ENCODE peak calls at places on chromosome 12, in six cellular contexts. C is K562; M is GM23338; Q is lower leg skin; L is SJSA1; S is naive thymus-derived CD4-positive, alpha-beta T cell. V is an unnamed sample.

GRCh38 chr12:104567832-104568490 is 111.2 kb downstream of the CHST11 start:
- DNase-seq in C (no peak), M (no peak), Q (no peak), L (no peak), S (no peak), V (no peak)

GRCh38 chr12:83574142-83574541 is 887.4 kb downstream of the TMTC2 start:
- DNase-seq in C (no peak), M (no peak), Q (no peak), L (no peak), S (no peak), V (no peak)

GRCh38 chr12:50283924-50284236 is 560 bp upstream of the LIMA1 start:
- DNase-seq in C (no peak), M (no peak), Q (no peak), L (no peak), S (no peak), V (no peak)

GRCh38 chr12:54041097-54041690 is 8.3 kb downstream of the HOXC5 start:
- DNase-seq in C (no peak), M (no peak), Q (no peak), L (no peak), S (no peak), V (no peak)

GRCh38 chr12:124233846-124234620 is 60.9 kb upstream of the RFLNA start:
- DNase-seq in C (no peak), M (no peak), Q (no peak), L (peak), S (no peak), V (no peak)

GRCh38 chr12:79358716-79359341 is 331.9 kb downstream of the PAWR start:
- DNase-seq in C (no peak), M (peak), Q (no peak), L (no peak), S (no peak), V (no peak)

GRCh38 chr12:65938807-65939206 is 114.5 kb downstream of the HMGA2 start:
- DNase-seq in C (no peak), M (no peak), Q (no peak), L (no peak), S (no peak), V (no peak)

GRCh38 chr12:115296613-115297012 is 612.6 kb upstream of the TBX3 start:
- DNase-seq in C (no peak), M (no peak), Q (no peak), L (no peak), S (no peak), V (no peak)

GRCh38 chr12:34394211-34395055 is 372.1 kb downstream of the ALG10 start:
- DNase-seq in C (no peak), M (no peak), Q (peak), L (no peak), S (no peak), V (peak)

GRCh38 chr12:19539836-19540235 is 100.5 kb downstream of the AEBP2 start:
- DNase-seq in C (no peak), M (no peak), Q (no peak), L (no peak), S (no peak), V (no peak)

GRCh38 chr12:104454997-104455396 is 1.8 kb upstream of the CHST11 start:
- DNase-seq in C (no peak), M (no peak), Q (no peak), L (no peak), S (no peak), V (no peak)

GRCh38 chr12:122855985-122856831 is 21.0 kb downstream of the HIP1R start:
- DNase-seq in C (no peak), M (no peak), Q (no peak), L (no peak), S (no peak), V (no peak)

GRCh38 chr12:131848753-131849152 is 20.6 kb downstream of the MMP17 start:
- DNase-seq in C (no peak), M (no peak), Q (no peak), L (no peak), S (no peak), V (no peak)

GRCh38 chr12:25959069-25959961 is 833 bp downstream of the RASSF8 start:
- DNase-seq in C (no peak), M (peak), Q (peak), L (peak), S (peak), V (peak)

DNA sequence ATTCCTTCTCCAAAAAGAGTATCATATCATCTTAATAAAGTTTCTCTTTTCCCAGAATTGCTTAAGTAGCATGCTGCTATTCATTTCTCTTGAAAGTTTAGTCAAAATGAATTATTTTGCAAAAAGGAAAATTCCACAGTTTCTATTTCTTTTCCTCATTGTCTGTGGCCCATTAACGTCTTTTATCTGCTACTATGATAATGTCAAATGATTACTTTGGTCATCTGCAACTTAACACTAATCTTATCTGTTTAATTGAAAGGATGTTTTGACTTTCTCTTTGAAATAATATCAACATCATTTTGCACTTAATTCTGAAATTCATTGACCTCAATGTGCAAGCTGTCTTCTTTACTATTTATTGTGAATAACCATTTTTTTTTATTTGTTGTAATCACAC is 146.5 kb upstream of the SLCO1C1 start:
- DNase-seq in C (no peak), M (no peak), Q (no peak), L (no peak), S (no peak), V (no peak)
- H3K4me3 ChIP-seq in C (no peak), M (no peak), Q (no peak), L (no peak), S (no peak), V (no peak)

GRCh38 chr12:98126637-98127335 is 388.6 kb upstream of the TMPO start:
- DNase-seq in C (no peak), M (no peak), Q (no peak), L (no peak), S (no peak), V (no peak)

GRCh38 chr12:98127854-98128253 is 387.5 kb upstream of the TMPO start:
- DNase-seq in C (no peak), M (no peak), Q (no peak), L (no peak), S (no peak), V (no peak)

GRCh38 chr12:98127336-98127679 is 388.1 kb upstream of the TMPO start:
- DNase-seq in C (no peak), M (no peak), Q (no peak), L (no peak), S (no peak), V (no peak)

GRCh38 chr12:98123186-98123585 is 392.2 kb upstream of the TMPO start:
- DNase-seq in C (no peak), M (no peak), Q (no peak), L (no peak), S (no peak), V (no peak)
- H3K4me3 ChIP-seq in C (no peak), M (no peak), Q (no peak), L (no peak), S (no peak), V (no peak)

GRCh38 chr12:69904761-69905160 is 79.7 kb downstream of the MYRFL start:
- DNase-seq in C (no peak), M (no peak), Q (no peak), L (no peak), S (no peak), V (no peak)
- H3K4me3 ChIP-seq in C (no peak), M (no peak), Q (no peak), L (no peak), S (no peak), V (no peak)

GRCh38 chr12:51864701-51865469 is 16.4 kb upstream of the FIGNL2 start:
- DNase-seq in C (no peak), M (peak), Q (no peak), L (no peak), S (no peak), V (no peak)
- H3K4me3 ChIP-seq in C (no peak), M (peak), Q (no peak), L (no peak), S (no peak), V (no peak)

DNA sequence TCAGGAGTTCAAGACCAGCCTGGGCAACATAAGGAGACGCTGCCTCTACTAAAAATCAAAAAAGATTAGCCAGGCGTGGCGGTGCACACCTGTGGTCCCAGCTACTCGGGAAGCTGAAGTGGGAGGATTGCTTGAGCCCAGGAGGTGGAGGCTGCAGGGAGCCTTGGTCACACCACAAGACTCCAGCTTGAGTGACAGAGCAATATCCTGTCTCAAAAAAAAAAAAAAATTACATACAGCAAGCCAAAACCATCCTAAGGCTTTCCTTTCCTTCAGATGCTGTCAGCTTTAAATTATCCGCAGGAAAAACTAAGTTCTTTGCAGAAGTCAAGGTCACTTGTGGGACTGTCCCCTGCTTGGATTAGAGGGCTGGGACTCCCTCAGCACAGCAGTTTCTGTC is 1.3 kb downstream of the CS start:
- DNase-seq in C (no peak), M (no peak), Q (no peak), L (no peak), S (no peak), V (no peak)
- H3K4me3 ChIP-seq in C (peak), M (peak), Q (no peak), L (peak), S (peak), V (peak)

GRCh38 chr12:9750276-9751203 is 10.2 kb downstream of the CD69 start:
- DNase-seq in C (peak), M (peak), Q (peak), L (peak), S (peak), V (no peak)
- H3K4me3 ChIP-seq in C (no peak), M (peak), Q (no peak), L (no peak), S (no peak), V (no peak)

V was measured in right atrium auricular region.